ENCODE peak calls at places on chromosomes 3 and 15, in nine cellular contexts. Z is endothelial cell; X is AG04449; D is NCI-H774; F is activated gamma-delta T cell treated with anti-CD3 and anti-CD28 coated beads, Interleukin-2, amount 50 U/mL, for 16 hours; A is GM12865; P is transverse colon; I is D341Med; V is AG09309. B is an unnamed sample.
A peak's percentile ranks its signal among the peaks of the same experiment; 100 is the strongest.

GRCh38 chr3:48588230-48588629 is 6.9 kb downstream of the COL7A1 start:
- DNase-seq in X (no peak), I (no peak), P (no peak), V (no peak), D (no peak), F (no peak), Z (no peak), A (no peak), B (no peak)

GRCh38 chr3:139534992-139535879 is 4.3 kb downstream of the RBP1 start:
- DNase-seq in F (no peak), Z (no peak), I (no peak), X (no peak), P (no peak), D (no peak), V (no peak), A (peak; percentile 7), B (no peak)

GRCh38 chr3:62161306-62161705 is 212.0 kb downstream of the FEZF2 start:
- DNase-seq in D (no peak), Z (no peak), I (no peak), F (no peak), A (no peak), X (no peak), P (no peak), V (no peak), B (no peak)

GRCh38 chr15:84741151-84741550 is 7.2 kb upstream of the ZNF592 start:
- DNase-seq in D (no peak), X (no peak), I (no peak), V (no peak), P (peak; percentile 66), F (no peak), Z (no peak), A (no peak), B (no peak)

GRCh38 chr15:75578206-75578947 is 738 bp downstream of the PTPN9 start:
- DNase-seq in F (peak; percentile 2), P (peak; percentile 44), V (no peak), D (no peak), X (no peak), Z (peak; percentile 41), I (peak; percentile 74), A (peak; percentile 63), B (peak; percentile 11)

GRCh38 chr3:65597225-65597951 is 441.3 kb downstream of the MAGI1 start:
- DNase-seq in D (no peak), Z (peak; percentile 59), A (no peak), I (peak; percentile 30), F (no peak), X (no peak), V (no peak), P (peak; percentile 12), B (no peak)

GRCh38 chr3:167734498-167735232 is at the start of gene PDCD10:
- DNase-seq in D (peak; percentile 100), P (peak; percentile 99), Z (peak; percentile 94), F (peak; percentile 92), V (peak; percentile 92), A (peak; percentile 99), I (peak; percentile 90), X (peak; percentile 87), B (peak; percentile 90)

GRCh38 chr3:53243165-53243564 is 12.7 kb downstream of the TKT start:
- DNase-seq in I (peak; percentile 90), D (no peak), X (peak; percentile 64), F (no peak), A (no peak), P (no peak), Z (peak; percentile 21), V (no peak), B (no peak)

GRCh38 chr15:70584838-70585706 is 178.3 kb downstream of the UACA start:
- DNase-seq in Z (peak; percentile 80), V (no peak), P (no peak), A (no peak), I (peak; percentile 85), X (no peak), F (no peak), D (no peak), B (peak; percentile 37)

GRCh38 chr15:45064386-45064785 is 41.4 kb downstream of the SORD start:
- DNase-seq in F (no peak), A (no peak), I (no peak), Z (no peak), D (no peak), X (no peak), V (no peak), P (no peak), B (no peak)

GRCh38 chr3:18008706-18009363 is 266.4 kb upstream of the TBC1D5 start:
- DNase-seq in Z (no peak), F (no peak), V (peak; percentile 32), X (no peak), D (no peak), P (no peak), I (no peak), A (no peak), B (no peak)

GRCh38 chr3:34034840-34035239 is 236.4 kb downstream of the PDCD6IP start:
- DNase-seq in P (no peak), V (no peak), A (no peak), I (no peak), F (no peak), D (no peak), Z (no peak), X (no peak), B (no peak)

GRCh38 chr3:38476157-38476756 is 19.9 kb upstream of the EXOG start:
- DNase-seq in V (no peak), F (no peak), Z (no peak), X (no peak), P (no peak), A (no peak), I (no peak), D (no peak), B (no peak)

GRCh38 chr15:77060560-77060959 is 10.3 kb downstream of the TSPAN3 start:
- DNase-seq in A (no peak), I (no peak), F (no peak), D (no peak), P (no peak), V (no peak), Z (no peak), X (no peak), B (no peak)

GRCh38 chr15:39021341-39021740 is 456.7 kb upstream of the RASGRP1 start:
- DNase-seq in X (no peak), D (no peak), Z (no peak), A (no peak), F (no peak), I (no peak), V (no peak), P (no peak), B (no peak)

GRCh38 chr15:86650084-86650483 is 570.4 kb downstream of the AGBL1 start:
- DNase-seq in V (no peak), A (peak; percentile 26), Z (no peak), F (no peak), I (no peak), D (no peak), X (no peak), P (no peak), B (no peak)

B was measured in activated T-cell treated with anti-CD3 and anti-CD28 coated beads for 48 hours.